ENCODE peak calls at places on chromosome 19, in five cellular contexts. P is prostate gland, O is right lobe of liver, D is GM23338, W is adrenal gland. F is an unnamed sample.

GRCh38 chr19:16197188-16197621 is 506 bp upstream of the AP1M1 start:
- DNase-seq in P (no peak), W (no peak), D (no peak), O (no peak), F (peak; percentile 53)

GRCh38 chr19:18202759-18203407 is 959 bp downstream of the RAB3A start:
- DNase-seq in W (peak; percentile 58), P (no peak), O (peak; percentile 64), D (peak; percentile 84), F (no peak)

GRCh38 chr19:54462072-54462712 is 1.4 kb downstream of the LENG9 start:
- DNase-seq in P (no peak), W (peak; percentile 22), D (no peak), O (peak; percentile 63), F (no peak)

GRCh38 chr19:32407004-32407992 is 1.7 kb downstream of the DPY19L3 start:
- DNase-seq in D (no peak), O (no peak), P (peak; percentile 58), W (no peak), F (no peak)

GRCh38 chr19:43798546-43799409 is 3.5 kb downstream of the LYPD5 start:
- DNase-seq in P (peak; percentile 74), O (no peak), D (peak; percentile 92), W (peak; percentile 46), F (no peak)

GRCh38 chr19:50401505-50402450 is 17.0 kb upstream of the SPIB start:
- DNase-seq in O (no peak), W (no peak), P (no peak), D (peak; percentile 45), F (peak; percentile 44)

GRCh38 chr19:41997851-41998229 is 3.8 kb upstream of the ATP1A3 start:
- DNase-seq in W (no peak), D (peak; percentile 76), O (no peak), P (no peak), F (no peak)

GRCh38 chr19:45814851-45815481 is at the start of gene RSPH6A:
- DNase-seq in W (no peak), P (no peak), D (peak; percentile 68), O (no peak), F (no peak)

GRCh38 chr19:36918090-36918489 is 2.0 kb downstream of the ZNF568 start:
- DNase-seq in D (no peak), P (no peak), O (no peak), W (no peak), F (no peak)

GRCh38 chr19:29119582-29119981 is 93.4 kb downstream of the UQCRFS1 start:
- DNase-seq in W (no peak), D (peak; percentile 47), P (no peak), O (no peak), F (no peak)

GRCh38 chr19:11299946-11300810 is 4.2 kb downstream of the TSPAN16 start:
- DNase-seq in D (no peak), O (no peak), P (no peak), W (no peak), F (no peak)

GRCh38 chr19:17405250-17406038 is at the start of gene BST2:
- DNase-seq in P (peak; percentile 40), W (peak; percentile 89), O (peak; percentile 77), D (peak; percentile 78), F (peak; percentile 77)

GRCh38 chr19:2255112-2255845 is 938 bp downstream of the JSRP1 start:
- DNase-seq in O (no peak), W (no peak), P (no peak), D (no peak), F (no peak)

GRCh38 chr19:1647664-1648155 is 4.7 kb downstream of the TCF3 start:
- DNase-seq in D (no peak), W (no peak), O (no peak), P (no peak), F (no peak)

GRCh38 chr19:31349160-31349881 is at the start of gene TSHZ3:
- DNase-seq in O (peak; percentile 79), P (peak; percentile 72), D (peak; percentile 85), W (peak; percentile 84), F (peak; percentile 64)

GRCh38 chr19:45637890-45638667 is 1.1 kb downstream of the EML2 start:
- DNase-seq in P (peak; percentile 41), W (peak; percentile 58), D (peak; percentile 63), O (no peak), F (no peak)

GRCh38 chr19:16249826-16250434 is 52.2 kb downstream of the AP1M1 start:
- DNase-seq in D (no peak), P (no peak), W (no peak), O (no peak), F (no peak)

GRCh38 chr19:56282809-56283208 is 10.3 kb downstream of the EDDM13 start:
- DNase-seq in D (no peak), W (no peak), O (no peak), P (no peak), F (no peak)

GRCh38 chr19:2424686-2425621 is 2.4 kb downstream of the TIMM13 start:
- DNase-seq in O (no peak), W (peak; percentile 68), P (no peak), D (peak; percentile 84), F (peak; percentile 47)

GRCh38 chr19:41527079-41527478 is 48.9 kb upstream of the CEACAM21 start:
- DNase-seq in W (no peak), O (no peak), P (no peak), D (no peak), F (no peak)

GRCh38 chr19:3923096-3923758 is 9.6 kb upstream of the NMRK2 start:
- DNase-seq in W (no peak), O (no peak), P (no peak), D (no peak), F (no peak)

GRCh38 chr19:50432221-50432626 is 468 bp upstream of the MYBPC2 start:
- DNase-seq in W (no peak), D (peak; percentile 69), P (no peak), O (no peak), F (no peak)

GRCh38 chr19:50330365-50331078 is 1.3 kb upstream of the KCNC3 start:
- DNase-seq in D (peak; percentile 96), P (peak; percentile 69), W (peak; percentile 66), O (peak; percentile 91), F (peak; percentile 86)

GRCh38 chr19:27833031-27833430 is 1379.9 kb downstream of the UQCRFS1 start:
- DNase-seq in D (no peak), W (no peak), P (no peak), O (no peak), F (no peak)

GRCh38 chr19:2969104-2969504 is 8.3 kb upstream of the TLE6 start:
- DNase-seq in D (no peak), W (peak; percentile 68), O (no peak), P (peak; percentile 45), F (no peak)

GRCh38 chr19:40640744-40641143 is 39.6 kb downstream of the LTBP4 start:
- DNase-seq in O (no peak), W (no peak), D (no peak), P (no peak), F (no peak)

GRCh38 chr19:44807652-44808462 is 1.0 kb upstream of the BCAM start:
- DNase-seq in P (peak; percentile 34), D (peak; percentile 99), W (peak; percentile 34), O (peak; percentile 82), F (no peak)

GRCh38 chr19:41883821-41884733 is 1.1 kb downstream of the ARHGEF1 start:
- DNase-seq in W (peak; percentile 96), D (peak; percentile 99), P (peak; percentile 95), O (peak; percentile 99), F (peak; percentile 98)

DNA sequence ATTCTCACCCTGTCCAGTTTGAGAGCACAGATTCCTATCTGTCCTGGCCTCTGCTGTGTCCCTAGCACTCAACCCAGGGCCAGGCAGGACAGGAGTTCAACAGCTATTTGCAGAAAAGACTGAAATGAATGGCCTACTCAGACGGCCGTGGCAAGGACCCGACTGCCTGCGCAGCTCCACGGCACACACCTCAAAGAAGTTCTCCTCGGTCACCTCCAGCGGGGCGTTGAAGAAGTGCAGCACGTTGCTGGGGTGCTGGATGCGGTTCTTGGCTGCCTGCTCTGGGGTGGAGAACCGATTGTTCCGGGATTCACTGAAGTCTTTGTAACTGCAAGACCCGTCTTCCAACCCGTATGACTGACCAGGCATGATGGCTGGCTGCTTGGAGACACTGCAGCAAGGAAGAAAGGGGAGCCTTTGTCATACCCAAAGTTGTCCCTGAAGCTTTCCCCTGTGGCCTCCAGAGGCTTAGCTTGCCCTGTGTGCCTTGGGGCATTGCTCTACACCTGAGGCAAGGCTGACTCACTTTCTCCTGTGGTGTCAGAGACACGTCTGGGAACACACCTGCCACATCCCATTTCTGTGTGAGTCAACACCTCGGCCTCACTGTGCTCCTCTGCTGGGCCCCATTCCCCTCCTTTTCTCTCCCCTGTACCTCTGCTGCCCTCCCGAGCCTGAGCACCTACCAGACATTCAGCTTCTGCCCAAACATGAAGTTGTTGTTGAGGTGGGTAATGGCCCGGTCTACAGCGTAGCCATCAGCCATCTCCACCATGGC is 6.8 kb upstream of the ECH1 start:
- DNase-seq in W (no peak), P (no peak), O (peak; percentile 38), D (no peak), F (no peak)
- TF ChIP-seq CTCF in W (no peak), P (no peak), O (no peak), D (no peak), F (no peak)

GRCh38 chr19:13072206-13072898 is 30.3 kb downstream of the LYL1 start:
- DNase-seq in O (no peak), D (no peak), P (no peak), W (no peak), F (no peak)

GRCh38 chr19:13073263-13073662 is 29.4 kb downstream of the LYL1 start:
- DNase-seq in O (no peak), P (no peak), D (no peak), W (no peak), F (no peak)

GRCh38 chr19:13076787-13077186 is 25.9 kb downstream of the LYL1 start:
- DNase-seq in W (no peak), O (no peak), D (no peak), P (no peak), F (no peak)

GRCh38 chr19:13076320-13076719 is 26.3 kb downstream of the LYL1 start:
- DNase-seq in P (no peak), O (no peak), D (no peak), W (no peak), F (no peak)

GRCh38 chr19:13074378-13074777 is 28.3 kb downstream of the LYL1 start:
- DNase-seq in D (no peak), O (no peak), P (no peak), W (no peak), F (no peak)
- H3K4me1 ChIP-seq in D (peaks cover 24% of the 10 kb centered on the region), O (no peaks in the 10 kb centered on the region), P (peaks cover 35% of the 10 kb centered on the region), W (no peaks in the 10 kb centered on the region), F (no peaks in the 10 kb centered on the region)

GRCh38 chr19:5271145-5271544 is 69.5 kb downstream of the PTPRS start:
- DNase-seq in O (no peak), W (no peak), D (peak; percentile 63), P (no peak), F (no peak)
- TF ChIP-seq CTCF in O (no peak), W (no peak), D (peak; percentile 8), P (no peak), F (no peak)

DNA sequence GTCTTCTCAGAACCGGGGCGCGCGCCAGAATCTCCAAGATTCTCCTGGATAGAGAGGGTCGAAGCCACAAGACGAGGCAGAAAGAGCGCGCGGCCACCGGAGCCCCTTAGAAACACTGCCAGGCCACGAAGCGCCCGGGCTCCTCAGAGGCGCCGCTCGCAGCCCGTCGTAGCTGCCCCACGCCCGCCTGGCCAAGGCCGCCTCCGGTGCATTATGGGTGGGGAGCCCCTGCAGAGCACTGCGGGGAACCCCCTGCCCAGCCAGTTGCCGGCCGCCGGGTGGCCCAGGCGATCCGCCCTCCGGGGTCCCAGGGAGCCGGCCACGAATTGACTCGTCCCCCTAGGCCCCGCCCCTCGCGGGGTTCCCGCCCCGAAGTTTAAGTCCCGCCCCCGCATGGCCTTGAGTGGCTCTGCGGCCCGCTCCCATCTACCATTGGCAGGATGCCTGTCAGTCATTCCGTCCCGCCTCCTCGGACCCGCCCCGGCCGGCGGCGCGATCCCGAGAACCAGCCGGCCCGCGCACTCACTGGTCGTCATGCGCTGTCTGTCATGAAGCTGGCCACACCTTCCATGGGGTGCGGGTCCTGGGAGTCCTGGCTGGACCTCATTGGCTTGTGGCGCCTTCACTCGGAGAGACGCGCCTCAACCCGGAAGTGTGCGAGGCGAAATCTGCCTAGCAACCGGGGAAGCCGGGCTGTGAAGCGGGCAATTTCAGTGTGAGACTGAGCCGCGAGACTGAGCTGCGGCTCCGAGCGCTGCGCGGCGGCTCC is 20.2 kb upstream of the GATAD2A start:
- DNase-seq in O (peak; percentile 100), D (peak; percentile 99), W (peak; percentile 99), P (peak; percentile 100), F (peak; percentile 100)
- H3K4me1 ChIP-seq in O (peaks cover 10% of the 10 kb centered on the region), D (peaks cover 32% of the 10 kb centered on the region), W (peaks cover 23% of the 10 kb centered on the region), P (peaks cover 10% of the 10 kb centered on the region), F (no peaks in the 10 kb centered on the region)